ENCODE peak calls at places on chromosomes 12 and 14, in six cellular contexts. V is left lung, Y is cardiac fibroblast, I is activated B cell treated with CpG ODN at 0.5 μM for 24 hours, X is mammary epithelial cell, K is left ventricle myocardium inferior. O is an unnamed sample.

GRCh38 chr14:92680781-92681650 is 67.4 kb downstream of the LGMN start:
- DNase-seq in X (peak; percentile 61), K (peak; percentile 69), I (peak; percentile 75), V (peak; percentile 77), Y (peak; percentile 77), O (peak; percentile 49)

GRCh38 chr12:66043035-66043434 is 87.5 kb downstream of the LLPH start:
- DNase-seq in I (no peak), V (no peak), Y (no peak), X (no peak), K (no peak), O (no peak)

GRCh38 chr14:20609215-20610001 is 18.2 kb upstream of the RNASE12 start:
- DNase-seq in K (peak; percentile 42), Y (peak; percentile 95), X (peak; percentile 83), I (peak; percentile 57), V (peak; percentile 60), O (peak; percentile 74)

GRCh38 chr14:41642402-41643195 is 35.9 kb downstream of the LRFN5 start:
- DNase-seq in V (no peak), Y (no peak), X (no peak), I (no peak), K (no peak), O (no peak)

GRCh38 chr12:47801170-47801903 is 18.4 kb downstream of the HDAC7 start:
- DNase-seq in K (peak; percentile 58), I (no peak), X (no peak), Y (peak; percentile 44), V (peak; percentile 60), O (no peak)

GRCh38 chr14:103928011-103928890 is at the start of gene TDRD9:
- DNase-seq in I (no peak), K (no peak), Y (no peak), X (no peak), V (no peak), O (no peak)

GRCh38 chr12:102811125-102811737 is 105.8 kb downstream of the PAH start:
- DNase-seq in V (no peak), I (no peak), K (no peak), Y (peak; percentile 7), X (no peak), O (no peak)

GRCh38 chr12:120234643-120235368 is 30.7 kb downstream of the PXN start:
- DNase-seq in V (peak; percentile 78), X (peak; percentile 86), K (peak; percentile 86), Y (peak; percentile 99), I (no peak), O (peak; percentile 87)

GRCh38 chr14:95553141-95553540 is 18.3 kb downstream of the GLRX5 start:
- DNase-seq in X (no peak), I (no peak), K (no peak), Y (no peak), V (no peak), O (no peak)

GRCh38 chr12:113086249-113087164 is 30.0 kb downstream of the DTX1 start:
- DNase-seq in V (no peak), X (no peak), K (no peak), Y (no peak), I (no peak), O (no peak)

GRCh38 chr14:105149146-105149781 is 19.3 kb downstream of the JAG2 start:
- DNase-seq in Y (no peak), K (peak; percentile 12), X (no peak), V (no peak), I (no peak), O (no peak)

GRCh38 chr14:78989246-78989645 is 819.1 kb downstream of the NRXN3 start:
- DNase-seq in I (no peak), K (no peak), Y (no peak), X (no peak), V (no peak), O (no peak)

GRCh38 chr14:82855912-82856381 is 1322.3 kb upstream of the SEL1L start:
- DNase-seq in K (no peak), V (no peak), I (no peak), X (peak; percentile 8), Y (peak; percentile 3), O (no peak)

GRCh38 chr12:25957898-25958253 is 606 bp upstream of the RASSF8 start:
- DNase-seq in V (no peak), K (no peak), Y (peak; percentile 96), I (no peak), X (peak; percentile 73), O (no peak)

GRCh38 chr12:69389836-69390235 is 30.3 kb downstream of the YEATS4 start:
- DNase-seq in Y (peak; percentile 94), K (no peak), X (no peak), I (no peak), V (no peak), O (no peak)

GRCh38 chr14:92783813-92784431 is 10.2 kb upstream of the GOLGA5 start:
- DNase-seq in X (peak; percentile 50), I (no peak), V (no peak), K (no peak), Y (peak; percentile 80), O (no peak)

GRCh38 chr14:95727084-95727700 is 13.3 kb upstream of the TCL1A start:
- DNase-seq in I (no peak), K (no peak), Y (no peak), V (no peak), X (no peak), O (no peak)

GRCh38 chr12:7787574-7788315 is 1.5 kb upstream of the NANOG start:
- DNase-seq in V (no peak), I (no peak), Y (peak; percentile 23), K (no peak), X (no peak), O (no peak)

GRCh38 chr14:105910426-105910825 is 384.0 kb downstream of the TMEM121 start:
- DNase-seq in I (no peak), V (no peak), X (no peak), Y (no peak), K (no peak), O (no peak)

GRCh38 chr12:52011602-52012214 is 5.0 kb downstream of the TAMALIN start:
- DNase-seq in K (no peak), V (no peak), Y (no peak), I (no peak), X (no peak), O (no peak)

GRCh38 chr12:52015393-52016081 is 8.8 kb downstream of the TAMALIN start:
- DNase-seq in Y (no peak), V (no peak), X (peak; percentile 66), K (no peak), I (no peak), O (no peak)

GRCh38 chr12:52018448-52019122 is 11.8 kb downstream of the TAMALIN start:
- DNase-seq in I (no peak), K (no peak), Y (no peak), V (no peak), X (no peak), O (no peak)

GRCh38 chr12:52013626-52014310 is 7.0 kb downstream of the TAMALIN start:
- DNase-seq in X (no peak), V (no peak), K (no peak), I (no peak), Y (no peak), O (no peak)

GRCh38 chr12:52014567-52015392 is 8.0 kb downstream of the TAMALIN start:
- DNase-seq in V (no peak), X (no peak), I (no peak), Y (no peak), K (no peak), O (no peak)
- TF ChIP-seq CTCF in V (no peak), X (no peak), I (no peak), Y (no peak), K (no peak), O (no peak)

GRCh38 chr14:102316746-102317563 is 2.6 kb upstream of the ZNF839 start:
- DNase-seq in Y (peak; percentile 95), I (peak; percentile 99), V (peak; percentile 93), K (peak; percentile 92), X (peak; percentile 82), O (peak; percentile 75)

GRCh38 chr14:102316048-102316745 is 3.3 kb upstream of the ZNF839 start:
- DNase-seq in Y (peak; percentile 83), K (no peak), X (peak; percentile 52), I (no peak), V (no peak), O (no peak)

GRCh38 chr14:102318781-102319276 is 717 bp upstream of the ZNF839 start:
- DNase-seq in V (no peak), X (no peak), I (no peak), Y (no peak), K (no peak), O (no peak)

GRCh38 chr14:102319351-102320032 is at the start of gene ZNF839:
- DNase-seq in I (peak; percentile 93), X (peak; percentile 78), V (peak; percentile 94), Y (peak; percentile 92), K (peak; percentile 93), O (peak; percentile 77)

DNA sequence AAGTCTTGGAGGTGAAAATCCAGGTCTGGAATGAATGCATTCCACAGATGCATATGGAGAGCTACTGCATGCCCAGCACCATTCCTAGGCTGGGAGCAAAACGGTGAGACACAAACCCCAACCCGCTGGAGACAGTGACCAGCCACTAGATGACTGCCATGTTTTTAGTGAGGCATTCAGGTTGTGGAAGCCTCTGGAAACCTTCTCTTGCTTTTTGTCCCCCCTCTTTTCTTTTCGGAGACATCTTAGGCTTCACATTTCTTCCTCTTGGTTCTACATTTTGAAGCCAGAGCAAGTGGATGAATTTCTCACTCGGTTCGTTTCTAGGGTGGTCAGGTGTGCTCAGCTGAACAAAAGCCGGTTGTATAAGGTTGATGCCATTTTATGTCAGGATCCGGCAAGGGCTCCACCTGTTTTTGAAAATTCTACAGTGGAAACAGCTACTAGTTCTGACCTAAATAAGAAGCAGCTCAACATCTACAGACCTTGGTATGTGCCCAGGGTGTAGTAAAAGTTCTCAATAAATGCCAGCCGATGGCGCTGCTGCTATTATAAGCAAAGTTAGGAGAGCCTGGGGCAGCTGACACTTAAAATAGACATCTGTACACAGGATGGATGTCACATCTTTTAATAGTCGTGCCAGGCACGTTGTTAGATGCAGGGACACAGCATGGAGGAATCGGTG is 1.8 kb upstream of the ZNF839 start:
- DNase-seq in X (peak; percentile 41), Y (peak; percentile 33), I (no peak), V (no peak), K (peak; percentile 42), O (no peak)
- TF ChIP-seq CTCF in X (peak; percentile 23), Y (no peak), I (no peak), V (no peak), K (peak; percentile 23), O (no peak)

DNA sequence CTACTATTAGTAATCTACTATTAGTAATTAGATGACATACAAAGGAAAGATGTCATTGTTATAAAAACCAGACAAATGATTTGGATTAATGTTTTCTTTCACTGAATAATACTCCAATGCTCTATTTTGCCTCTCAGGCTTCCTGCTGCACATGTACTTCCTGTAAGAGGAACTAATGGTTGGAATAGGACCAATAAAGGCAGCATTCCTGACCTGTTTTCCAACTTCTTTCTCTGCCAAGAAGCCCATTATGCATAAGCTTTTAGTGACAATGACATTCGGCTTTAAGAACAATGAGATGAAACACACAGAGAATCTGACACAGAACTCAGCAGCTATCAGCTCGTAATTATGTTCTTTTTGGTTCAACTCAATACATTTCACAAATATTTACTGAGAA is 5.2 kb upstream of the C12orf56 start:
- DNase-seq in I (no peak), X (no peak), Y (peak; percentile 24), K (no peak), V (no peak), O (no peak)
- TF ChIP-seq CTCF in I (no peak), X (no peak), Y (no peak), K (no peak), V (no peak), O (no peak)

DNA sequence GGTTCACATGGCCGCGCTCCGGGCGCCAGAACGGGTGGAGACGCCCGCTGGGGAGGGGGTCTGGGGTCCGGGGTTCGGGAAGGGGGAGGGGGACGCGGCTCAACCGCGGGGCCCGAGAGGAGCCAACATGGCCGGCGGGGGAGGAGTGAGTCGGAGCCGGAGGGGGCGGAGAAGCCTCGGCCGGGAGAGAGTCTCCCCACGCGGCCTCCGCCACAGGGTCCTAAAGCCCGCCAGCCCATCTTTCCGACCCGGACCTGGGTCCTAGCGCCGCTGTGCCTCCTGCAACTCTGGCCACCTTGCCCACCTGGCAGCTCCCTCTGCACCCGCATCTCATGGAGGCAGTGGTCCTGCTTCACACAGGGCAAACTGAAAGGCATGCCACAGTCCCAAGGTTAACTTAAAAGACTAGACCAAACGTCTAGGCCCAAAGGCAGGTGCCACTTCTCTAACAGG is at the start of gene BAZ2A:
- DNase-seq in X (peak; percentile 77), Y (peak; percentile 80), I (peak; percentile 74), K (peak; percentile 92), V (peak; percentile 92), O (no peak)
- TF ChIP-seq CTCF in X (no peak), Y (no peak), I (no peak), K (no peak), V (no peak), O (no peak)

O was measured in AG09319.